ENCODE peak calls at places on chromosomes 7 and 10, in six cellular contexts. R is brain microvascular endothelial cell, X is GM12878, V is K562, T is gastrocnemius medialis, B is left ventricle myocardium inferior. O is an unnamed sample. For H3K36me3, the result is how much of the 10 kb centered on the place peaks cover.

GRCh38 chr10:125201108-125201524 is 40.8 kb upstream of the CTBP2 start:
- DNase-seq in V (no peak), B (no peak), X (peak), T (no peak), R (peak), O (peak)

GRCh38 chr10:129031233-129032150 is 435.5 kb upstream of the MGMT start:
- DNase-seq in V (peak), B (peak), T (no peak), X (no peak), R (peak), O (peak)

GRCh38 chr7:123571187-123571586 is 13.6 kb upstream of the NDUFA5 start:
- DNase-seq in T (no peak), R (no peak), B (no peak), X (no peak), V (no peak), O (no peak)

GRCh38 chr7:34486371-34486770 is 171.6 kb upstream of the NPSR1 start:
- DNase-seq in R (no peak), B (no peak), X (no peak), V (no peak), T (no peak), O (no peak)

GRCh38 chr10:43689618-43689954 is 40.9 kb upstream of the ZNF32 start:
- DNase-seq in V (peak), B (peak), R (peak), T (peak), X (no peak), O (no peak)

GRCh38 chr7:131692131-131692960 is 135.9 kb upstream of the PODXL start:
- DNase-seq in B (peak), R (peak), X (no peak), T (no peak), V (peak), O (peak)

GRCh38 chr7:37385787-37386186 is 62.9 kb downstream of the ELMO1 start:
- DNase-seq in V (no peak), R (no peak), B (no peak), X (no peak), T (no peak), O (no peak)

GRCh38 chr10:29949411-29950011 is 109.9 kb downstream of the JCAD start:
- DNase-seq in V (no peak), X (no peak), T (no peak), B (no peak), R (peak), O (no peak)

GRCh38 chr7:104552102-104552501 is 223.7 kb downstream of the LHFPL3 start:
- DNase-seq in X (no peak), V (peak), B (peak), T (no peak), R (peak), O (no peak)

GRCh38 chr7:86598311-86598710 is 45.4 kb upstream of the GRM3 start:
- DNase-seq in X (no peak), V (peak), T (no peak), R (no peak), B (no peak), O (peak)

GRCh38 chr7:85554294-85554877 is 367.5 kb upstream of the SEMA3D start:
- DNase-seq in B (no peak), R (peak), T (no peak), V (peak), X (no peak), O (peak)

GRCh38 chr7:3979956-3980643 is 679.0 kb downstream of the SDK1 start:
- DNase-seq in X (no peak), B (no peak), T (no peak), R (peak), V (no peak), O (no peak)

GRCh38 chr10:77801474-77802238 is 124.9 kb downstream of the DLG5 start:
- DNase-seq in R (peak), V (no peak), B (no peak), X (peak), T (no peak), O (peak)

GRCh38 chr7:155878250-155878649 is 66.0 kb upstream of the SHH start:
- DNase-seq in R (no peak), T (no peak), B (no peak), X (no peak), V (no peak), O (no peak)

GRCh38 chr7:134059921-134060320 is 67.2 kb upstream of the LRGUK start:
- DNase-seq in R (no peak), B (no peak), V (no peak), X (no peak), T (no peak), O (no peak)

GRCh38 chr10:29765330-29765729 is 130.6 kb upstream of the SVIL start:
- DNase-seq in T (no peak), V (no peak), B (no peak), R (no peak), X (no peak), O (no peak)

DNA sequence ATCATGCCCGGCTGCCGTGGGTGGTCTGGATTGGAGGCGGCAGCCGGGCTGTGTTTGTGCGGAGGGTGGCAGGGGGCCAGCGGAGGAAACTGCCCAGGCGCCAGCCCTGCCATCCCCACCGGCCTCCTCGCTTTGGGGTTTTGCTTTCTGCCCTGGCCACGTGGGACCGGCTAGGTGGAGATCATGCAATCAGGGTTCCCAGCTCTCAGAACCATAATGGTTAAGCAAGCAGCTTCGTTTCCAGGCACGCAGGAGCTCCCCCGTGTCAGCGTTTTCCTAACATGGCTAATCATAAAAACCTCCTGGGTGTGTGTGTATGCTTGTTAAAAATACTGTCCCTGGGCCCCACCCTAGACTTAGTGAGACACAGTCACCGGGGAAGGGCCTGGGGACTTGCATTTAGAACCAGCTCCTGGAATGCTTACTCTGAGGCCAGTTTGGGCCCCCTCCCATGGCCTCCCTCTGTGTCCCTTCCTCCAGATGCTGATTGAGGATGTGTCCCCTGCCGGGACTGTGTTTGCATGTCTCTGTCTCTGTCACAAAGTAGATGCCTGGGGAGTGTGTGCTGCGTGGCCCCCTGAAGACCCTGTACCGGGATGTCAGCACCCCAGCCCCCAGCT is 119.3 kb downstream of the CUX1 start:
- DNase-seq in B (peak), V (no peak), T (no peak), X (no peak), R (no peak), O (no peak)
- H3K4me3 ChIP-seq in B (peak), V (no peak), T (peak), X (no peak), R (peak), O (no peak)

GRCh38 chr10:103431902-103432301 is 20.3 kb downstream of the CALHM2 start:
- DNase-seq in V (no peak), X (no peak), T (no peak), R (no peak), B (no peak), O (no peak)
- H3K36me3 ChIP-seq in V (half or more), X (under half), T (half or more), R (half or more), B (half or more), O (under half)

GRCh38 chr7:145848691-145849090 is 267.9 kb upstream of the CNTNAP2 start:
- DNase-seq in R (no peak), V (peak), X (no peak), T (no peak), B (no peak), O (no peak)
- TF ChIP-seq CTCF in R (peak), V (peak), X (no peak), T (no peak), B (peak), O (no peak)

DNA sequence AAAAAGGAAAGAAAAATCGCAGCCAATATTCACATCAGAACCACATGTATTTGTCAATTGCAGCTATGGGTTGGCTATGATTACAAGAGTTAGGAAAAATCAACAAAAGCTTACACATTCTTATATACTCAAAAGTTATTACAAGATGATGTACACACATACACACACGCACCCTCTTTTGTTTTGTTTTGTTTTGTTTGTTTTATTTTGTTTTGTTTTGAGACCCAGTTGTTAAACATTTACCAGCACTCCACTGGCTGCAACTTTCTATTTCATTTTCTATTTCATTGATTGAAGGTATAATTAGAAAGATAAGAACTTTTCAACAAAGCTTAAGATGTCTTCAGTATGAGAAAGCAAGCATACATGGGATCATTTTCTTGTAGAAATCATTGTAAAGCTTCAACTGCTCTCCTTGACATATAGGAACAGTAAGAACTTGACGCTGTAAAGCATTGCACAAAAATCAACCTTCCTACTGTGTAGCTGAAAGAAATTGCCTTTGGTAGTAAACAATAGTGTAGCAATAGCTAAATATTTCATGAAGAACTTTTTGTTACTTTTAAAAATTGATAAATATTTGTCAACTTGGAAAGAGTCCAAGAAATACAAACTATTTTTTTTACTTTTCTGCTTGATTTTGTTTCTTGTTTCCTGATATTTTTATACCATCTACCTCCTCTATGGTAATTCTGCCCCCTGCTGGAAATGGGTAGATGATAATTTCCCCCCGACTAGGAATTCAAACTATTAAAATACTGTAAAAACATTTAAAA is 205.9 kb downstream of the MBL2 start:
- DNase-seq in B (no peak), V (no peak), T (no peak), R (peak), X (no peak), O (no peak)
- H3K4me3 ChIP-seq in B (no peak), V (no peak), T (no peak), R (no peak), X (no peak), O (no peak)

DNA sequence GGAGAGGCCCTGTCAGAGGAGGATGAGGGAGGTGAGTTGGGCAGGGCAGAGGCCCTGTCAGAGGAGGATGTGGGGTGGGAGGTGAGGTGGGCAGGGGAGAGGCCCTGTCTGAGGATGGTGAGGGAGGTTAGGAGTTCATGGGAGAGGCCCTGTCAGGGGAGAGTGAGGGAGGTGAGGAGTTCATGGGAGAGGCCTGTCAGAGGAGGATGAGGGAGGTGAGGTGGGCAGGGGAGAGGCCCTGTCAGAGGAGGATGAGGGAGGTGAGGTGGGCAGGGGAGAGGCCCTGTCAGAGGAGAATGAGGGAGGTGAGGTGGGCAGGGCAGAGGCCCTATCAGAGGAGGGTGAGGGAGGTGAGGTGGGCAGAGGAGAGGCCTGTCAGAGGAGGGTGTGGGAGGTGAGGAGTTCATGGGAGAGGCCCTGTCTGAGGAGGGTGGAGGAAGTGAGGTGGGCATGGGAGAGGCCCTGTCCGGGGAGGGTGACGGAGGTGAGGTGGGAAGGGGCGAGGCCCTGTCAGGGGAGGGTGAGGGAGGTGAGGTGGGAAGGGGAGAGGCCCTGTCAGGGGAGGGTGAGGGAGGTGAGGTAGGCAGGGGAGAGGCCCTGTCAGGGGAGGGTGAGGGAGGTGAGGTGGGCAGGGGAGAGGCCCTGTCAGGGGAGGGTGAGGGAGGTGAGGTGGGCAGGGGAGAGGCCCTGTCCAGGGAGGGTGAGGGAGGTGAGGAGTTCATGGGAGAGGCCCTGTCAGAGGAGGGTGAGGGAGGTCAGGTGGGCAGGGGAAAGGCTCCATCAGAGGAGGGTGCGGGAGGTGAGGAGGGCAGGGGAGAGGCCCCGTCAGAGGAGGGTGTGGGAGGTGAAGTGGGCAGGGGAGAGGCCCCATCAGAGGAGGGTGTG is 73.7 kb downstream of the INPP5A start:
- DNase-seq in R (no peak), B (no peak), X (no peak), V (no peak), T (no peak), O (no peak)
- H3K36me3 ChIP-seq in R (under half), B (under half), X (under half), V (under half), T (under half), O (under half)

GRCh38 chr10:31622993-31623392 is 304.0 kb downstream of the ZEB1 start:
- DNase-seq in R (no peak), V (no peak), X (no peak), B (no peak), T (no peak), O (no peak)
- TF ChIP-seq CTCF in R (peak), V (no peak), X (no peak), B (peak), T (no peak), O (no peak)

GRCh38 chr10:101310528-101311439 is 43.2 kb upstream of the BTRC start:
- DNase-seq in V (no peak), R (peak), X (no peak), B (peak), T (no peak), O (no peak)
- H3K4me3 ChIP-seq in V (no peak), R (no peak), X (no peak), B (peak), T (peak), O (no peak)

GRCh38 chr10:95626468-95626867 is 30.0 kb downstream of the ALDH18A1 start:
- DNase-seq in T (no peak), R (no peak), V (no peak), X (no peak), B (no peak), O (no peak)

GRCh38 chr10:95628786-95629185 is 27.7 kb downstream of the ALDH18A1 start:
- DNase-seq in V (no peak), B (no peak), T (no peak), R (no peak), X (no peak), O (no peak)
- H3K36me3 ChIP-seq in V (half or more), B (half or more), T (under half), R (half or more), X (under half), O (under half)

DNA sequence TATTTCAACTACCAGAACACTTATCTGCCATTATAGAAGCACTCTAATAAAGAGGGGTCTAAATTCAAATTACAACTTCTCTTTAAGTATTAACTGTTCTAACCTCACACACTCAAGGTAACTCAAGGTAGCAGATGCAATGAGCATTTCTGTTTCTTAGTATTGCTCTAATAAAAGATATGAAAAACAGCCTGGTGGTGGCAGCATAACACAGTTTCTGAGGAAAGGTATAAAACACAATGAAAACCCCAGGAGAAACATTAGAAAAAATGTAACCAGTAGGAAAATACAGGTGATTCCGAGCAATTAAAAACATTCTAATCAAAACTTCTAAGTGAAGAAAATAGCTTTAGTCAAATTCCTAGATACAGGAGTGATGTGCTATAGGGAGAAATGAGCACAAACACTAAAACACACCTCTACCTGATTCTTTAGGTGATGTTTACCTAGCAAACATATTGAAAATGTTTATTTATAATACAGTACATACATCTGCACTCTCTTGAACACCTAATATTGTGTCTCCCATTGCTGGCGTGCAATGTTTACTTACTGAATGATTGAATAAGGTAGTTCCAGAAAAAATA is 3.5 kb downstream of the MKRN1 start:
- DNase-seq in R (peak), V (peak), X (no peak), B (no peak), T (no peak), O (no peak)
- TF ChIP-seq CTCF in R (peak), V (peak), X (peak), B (peak), T (peak), O (peak)

O was measured in GM06990.